ENCODE peak calls at places on chromosomes 3 and 15, in four cellular contexts. S is T47D, G is breast epithelium, M is NCI-H1092 treated with DMSO at 0.1 percent for 48 hours. Q is an unnamed sample.

GRCh38 chr3:52931328-52931727 is 34.0 kb upstream of the STIMATE start:
- DNase-seq in S (no peak), G (no peak), M (no peak), Q (no peak)

GRCh38 chr3:120469440-120470415 is 18.9 kb upstream of the FSTL1 start:
- DNase-seq in S (no peak), G (peak), M (no peak), Q (no peak)

GRCh38 chr3:185153861-185154629 is 1.2 kb upstream of the C3orf70 start:
- DNase-seq in S (no peak), G (peak), M (peak), Q (no peak)

GRCh38 chr3:152657002-152657400 is 177.9 kb upstream of the P2RY1 start:
- DNase-seq in S (no peak), G (no peak), M (no peak), Q (no peak)

GRCh38 chr3:150868282-150868681 is 37.0 kb downstream of the MINDY4B start:
- DNase-seq in S (no peak), G (no peak), M (no peak), Q (no peak)

GRCh38 chr3:64213224-64213893 is 11.9 kb downstream of the PRICKLE2 start:
- DNase-seq in S (no peak), G (no peak), M (no peak), Q (no peak)

GRCh38 chr15:85137507-85138175 is 156.0 kb downstream of the PDE8A start:
- DNase-seq in S (no peak), G (no peak), M (peak), Q (no peak)

GRCh38 chr3:74752290-74752689 is 137.8 kb upstream of the CNTN3 start:
- DNase-seq in S (no peak), G (no peak), M (no peak), Q (no peak)

GRCh38 chr15:84789762-84790161 is 27.4 kb upstream of the ALPK3 start:
- DNase-seq in S (no peak), G (no peak), M (no peak), Q (peak)

GRCh38 chr3:147007736-147008245 is 398.6 kb downstream of the ZIC4 start:
- DNase-seq in S (no peak), G (no peak), M (no peak), Q (no peak)

GRCh38 chr15:31484986-31485385 is 158.4 kb downstream of the KLF13 start:
- DNase-seq in S (no peak), G (no peak), M (no peak), Q (no peak)

GRCh38 chr15:65404196-65404872 is 18.4 kb downstream of the IGDCC4 start:
- DNase-seq in S (no peak), G (no peak), M (no peak), Q (no peak)

GRCh38 chr3:50381315-50381714 is 22.0 kb upstream of the TMEM115 start:
- DNase-seq in S (no peak), G (no peak), M (peak), Q (peak)

GRCh38 chr3:190658106-190658505 is 144.2 kb downstream of the IL1RAP start:
- DNase-seq in S (no peak), G (no peak), M (no peak), Q (no peak)

GRCh38 chr3:57967590-57967989 is 40.6 kb upstream of the FLNB start:
- DNase-seq in S (no peak), G (no peak), M (no peak), Q (no peak)

GRCh38 chr3:9056581-9056980 is 93.3 kb upstream of the RAD18 start:
- DNase-seq in S (no peak), G (no peak), M (no peak), Q (no peak)

GRCh38 chr3:101091489-101091888 is 98.3 kb upstream of the ABI3BP start:
- DNase-seq in S (no peak), G (no peak), M (no peak), Q (no peak)

GRCh38 chr3:33665294-33665693 is 52.8 kb downstream of the CLASP2 start:
- DNase-seq in S (no peak), G (no peak), M (no peak), Q (no peak)

GRCh38 chr3:148643389-148643840 is 54.3 kb upstream of the AGTR1 start:
- DNase-seq in S (no peak), G (no peak), M (no peak), Q (no peak)

GRCh38 chr3:32614956-32615355 is 44.3 kb upstream of the DYNC1LI1 start:
- DNase-seq in S (no peak), G (no peak), M (no peak), Q (no peak)

GRCh38 chr15:88658972-88659931 is 20.4 kb downstream of the ISG20 start:
- DNase-seq in S (no peak), G (peak), M (no peak), Q (no peak)

GRCh38 chr3:100033184-100033583 is 81.1 kb downstream of the FILIP1L start:
- DNase-seq in S (no peak), G (no peak), M (no peak), Q (no peak)

GRCh38 chr3:169662215-169663070 is 1.1 kb downstream of the MECOM start:
- DNase-seq in S (peak), G (no peak), M (peak), Q (peak)

GRCh38 chr3:23888617-23889228 is 28.1 kb downstream of the NKIRAS1 start:
- DNase-seq in S (no peak), G (no peak), M (no peak), Q (peak)

GRCh38 chr3:117788086-117788485 is 1078.5 kb downstream of the TUSC7 start:
- DNase-seq in S (peak), G (no peak), M (peak), Q (peak)

GRCh38 chr15:58562135-58562534 is 130.3 kb downstream of the LIPC start:
- DNase-seq in S (no peak), G (no peak), M (peak), Q (peak)

GRCh38 chr3:72919520-72919919 is 31.7 kb downstream of the GXYLT2 start:
- DNase-seq in S (no peak), G (no peak), M (no peak), Q (no peak)

GRCh38 chr3:46900356-46900755 is 22.8 kb downstream of the PTH1R start:
- DNase-seq in S (no peak), G (no peak), M (no peak), Q (no peak)

GRCh38 chr3:67361770-67362169 is 292.6 kb downstream of the SUCLG2 start:
- DNase-seq in S (no peak), G (no peak), M (no peak), Q (no peak)

GRCh38 chr3:14823910-14824629 is 5.3 kb downstream of the FGD5 start:
- DNase-seq in S (no peak), G (peak), M (no peak), Q (no peak)

Q was measured in NCI-H1436.